ENCODE peak calls at places on chromosomes 7 and 10, in five cellular contexts. One of them, this sample, is unnamed.
A peak's percentile ranks its signal among the peaks of the same experiment; 100 is the strongest.

GRCh38 chr10:114616516-114616915 is 41.6 kb downstream of the ABLIM1 start:
- DNase-seq in mammary epithelial cell: no peak
- DNase-seq in cardiac muscle cell: no peak
- DNase-seq in cardiac fibroblast: no peak
- DNase-seq in AG09309: no peak
- DNase-seq in this sample: no peak

GRCh38 chr7:1020849-1021251 is 23.5 kb upstream of the GPR146 start:
- DNase-seq in cardiac fibroblast: no peak
- DNase-seq in mammary epithelial cell: no peak
- DNase-seq in AG09309: no peak
- DNase-seq in cardiac muscle cell: no peak
- DNase-seq in this sample: no peak

GRCh38 chr7:50653116-50653854 is 88.1 kb upstream of the DDC start:
- DNase-seq in mammary epithelial cell: no peak
- DNase-seq in cardiac fibroblast: peak; percentile 89
- DNase-seq in cardiac muscle cell: peak; percentile 89
- DNase-seq in AG09309: no peak
- DNase-seq in this sample: no peak

GRCh38 chr10:49471532-49471931 is 67.4 kb downstream of the ERCC6 start:
- DNase-seq in mammary epithelial cell: peak; percentile 8
- DNase-seq in cardiac fibroblast: no peak
- DNase-seq in cardiac muscle cell: no peak
- DNase-seq in AG09309: no peak
- DNase-seq in this sample: no peak

GRCh38 chr7:117025891-117026290 is 72.6 kb downstream of the ST7 start:
- DNase-seq in mammary epithelial cell: no peak
- DNase-seq in cardiac muscle cell: peak; percentile 34
- DNase-seq in AG09309: no peak
- DNase-seq in cardiac fibroblast: peak; percentile 65
- DNase-seq in this sample: no peak

GRCh38 chr10:10367277-10367676 is 650.4 kb upstream of the CELF2 start:
- DNase-seq in mammary epithelial cell: no peak
- DNase-seq in AG09309: no peak
- DNase-seq in cardiac fibroblast: no peak
- DNase-seq in cardiac muscle cell: no peak
- DNase-seq in this sample: no peak

GRCh38 chr7:16668049-16668858 is 22.3 kb downstream of the BZW2 start:
- DNase-seq in cardiac fibroblast: peak; percentile 100
- DNase-seq in cardiac muscle cell: peak; percentile 99
- DNase-seq in AG09309: peak; percentile 100
- DNase-seq in mammary epithelial cell: peak; percentile 99
- DNase-seq in this sample: no peak

GRCh38 chr7:134892963-134893362 is 93.3 kb upstream of the AGBL3 start:
- DNase-seq in mammary epithelial cell: no peak
- DNase-seq in AG09309: no peak
- DNase-seq in cardiac muscle cell: no peak
- DNase-seq in cardiac fibroblast: no peak
- DNase-seq in this sample: no peak

GRCh38 chr10:87860156-87860795 is 3.1 kb downstream of the KLLN start:
- DNase-seq in AG09309: peak; percentile 67
- DNase-seq in cardiac fibroblast: peak; percentile 76
- DNase-seq in mammary epithelial cell: peak; percentile 68
- DNase-seq in cardiac muscle cell: peak; percentile 59
- DNase-seq in this sample: peak; percentile 69

GRCh38 chr7:4479367-4480039 is 202.6 kb upstream of the FOXK1 start:
- DNase-seq in cardiac fibroblast: peak; percentile 79
- DNase-seq in AG09309: no peak
- DNase-seq in mammary epithelial cell: peak; percentile 55
- DNase-seq in cardiac muscle cell: peak; percentile 15
- DNase-seq in this sample: peak; percentile 37

GRCh38 chr7:116628971-116629586 is 42.9 kb upstream of the MET start:
- DNase-seq in cardiac fibroblast: peak; percentile 54
- DNase-seq in cardiac muscle cell: no peak
- DNase-seq in AG09309: no peak
- DNase-seq in mammary epithelial cell: peak; percentile 73
- DNase-seq in this sample: no peak

GRCh38 chr10:24209421-24209770 is 458 bp downstream of the KIAA1217 start:
- DNase-seq in cardiac fibroblast: peak; percentile 69
- DNase-seq in cardiac muscle cell: peak; percentile 36
- DNase-seq in AG09309: no peak
- DNase-seq in mammary epithelial cell: peak; percentile 70
- DNase-seq in this sample: peak; percentile 50

GRCh38 chr10:99685232-99686041 is 26.1 kb downstream of the ENTPD7 start:
- DNase-seq in AG09309: no peak
- DNase-seq in mammary epithelial cell: peak; percentile 96
- DNase-seq in cardiac fibroblast: no peak
- DNase-seq in cardiac muscle cell: no peak
- DNase-seq in this sample: peak; percentile 31

GRCh38 chr7:34761627-34762026 is 103.6 kb downstream of the NPSR1 start:
- DNase-seq in AG09309: no peak
- DNase-seq in cardiac muscle cell: peak; percentile 40
- DNase-seq in cardiac fibroblast: peak; percentile 18
- DNase-seq in mammary epithelial cell: no peak
- DNase-seq in this sample: no peak

GRCh38 chr10:6018422-6018821 is 41.1 kb upstream of the IL15RA start:
- DNase-seq in AG09309: no peak
- DNase-seq in cardiac muscle cell: peak; percentile 77
- DNase-seq in cardiac fibroblast: no peak
- DNase-seq in mammary epithelial cell: no peak
- DNase-seq in this sample: no peak

GRCh38 chr10:88278912-88279311 is 304.2 kb downstream of the RNLS start:
- DNase-seq in cardiac fibroblast: no peak
- DNase-seq in mammary epithelial cell: no peak
- DNase-seq in cardiac muscle cell: no peak
- DNase-seq in AG09309: no peak
- DNase-seq in this sample: no peak

GRCh38 chr10:43852644-43853214 is 204.0 kb upstream of the ZNF32 start:
- DNase-seq in mammary epithelial cell: no peak
- DNase-seq in AG09309: no peak
- DNase-seq in cardiac muscle cell: no peak
- DNase-seq in cardiac fibroblast: no peak
- DNase-seq in this sample: no peak

GRCh38 chr10:48821692-48822091 is 117.9 kb downstream of the LRRC18 start:
- DNase-seq in AG09309: no peak
- DNase-seq in cardiac muscle cell: no peak
- DNase-seq in mammary epithelial cell: peak; percentile 73
- DNase-seq in cardiac fibroblast: no peak
- DNase-seq in this sample: no peak

GRCh38 chr7:16365177-16365576 is 56.2 kb downstream of the CRPPA start:
- DNase-seq in AG09309: no peak
- DNase-seq in cardiac muscle cell: no peak
- DNase-seq in mammary epithelial cell: peak; percentile 18
- DNase-seq in cardiac fibroblast: no peak
- DNase-seq in this sample: no peak

GRCh38 chr7:76282344-76283253 is 19.9 kb upstream of the HSPB1 start:
- DNase-seq in AG09309: no peak
- DNase-seq in cardiac fibroblast: no peak
- DNase-seq in mammary epithelial cell: no peak
- DNase-seq in cardiac muscle cell: peak; percentile 38
- DNase-seq in this sample: no peak

GRCh38 chr10:34687434-34688205 is 127.5 kb downstream of the PARD3 start:
- DNase-seq in cardiac fibroblast: peak; percentile 57
- DNase-seq in mammary epithelial cell: no peak
- DNase-seq in AG09309: no peak
- DNase-seq in cardiac muscle cell: peak; percentile 34
- DNase-seq in this sample: no peak

GRCh38 chr10:79068562-79069324 is at the start of gene ZMIZ1:
- DNase-seq in AG09309: peak; percentile 82
- DNase-seq in cardiac fibroblast: peak; percentile 95
- DNase-seq in mammary epithelial cell: peak; percentile 89
- DNase-seq in cardiac muscle cell: peak; percentile 94
- DNase-seq in this sample: peak; percentile 91

GRCh38 chr7:158164101-158165095 is 423.2 kb downstream of the PTPRN2 start:
- DNase-seq in cardiac fibroblast: no peak
- DNase-seq in cardiac muscle cell: no peak
- DNase-seq in mammary epithelial cell: no peak
- DNase-seq in AG09309: no peak
- DNase-seq in this sample: no peak

GRCh38 chr10:11742009-11742778 is at the start of gene ECHDC3:
- DNase-seq in AG09309: no peak
- DNase-seq in cardiac fibroblast: peak; percentile 36
- DNase-seq in cardiac muscle cell: peak; percentile 60
- DNase-seq in mammary epithelial cell: peak; percentile 19
- DNase-seq in this sample: peak; percentile 92

GRCh38 chr10:125113661-125114388 is 46.5 kb downstream of the CTBP2 start:
- DNase-seq in cardiac fibroblast: peak; percentile 65
- DNase-seq in cardiac muscle cell: peak; percentile 51
- DNase-seq in mammary epithelial cell: peak; percentile 48
- DNase-seq in AG09309: peak; percentile 17
- DNase-seq in this sample: no peak

GRCh38 chr10:128050117-128050516 is 76.1 kb downstream of the MKI67 start:
- DNase-seq in cardiac fibroblast: no peak
- DNase-seq in cardiac muscle cell: no peak
- DNase-seq in mammary epithelial cell: no peak
- DNase-seq in AG09309: no peak
- DNase-seq in this sample: no peak

GRCh38 chr7:150934045-150934766 is 43.9 kb downstream of the KCNH2 start:
- DNase-seq in cardiac fibroblast: no peak
- DNase-seq in mammary epithelial cell: no peak
- DNase-seq in cardiac muscle cell: no peak
- DNase-seq in AG09309: no peak
- DNase-seq in this sample: no peak

GRCh38 chr10:61463035-61463909 is 10.1 kb upstream of the TMEM26 start:
- DNase-seq in AG09309: peak; percentile 80
- DNase-seq in cardiac fibroblast: peak; percentile 77
- DNase-seq in mammary epithelial cell: no peak
- DNase-seq in cardiac muscle cell: peak; percentile 72
- DNase-seq in this sample: no peak

GRCh38 chr7:31069880-31070555 is 17.9 kb downstream of the ADCYAP1R1 start:
- DNase-seq in cardiac fibroblast: no peak
- DNase-seq in mammary epithelial cell: no peak
- DNase-seq in cardiac muscle cell: no peak
- DNase-seq in AG09309: no peak
- DNase-seq in this sample: no peak

GRCh38 chr10:92850186-92850585 is 1.9 kb downstream of the EXOC6 start:
- DNase-seq in cardiac fibroblast: no peak
- DNase-seq in mammary epithelial cell: no peak
- DNase-seq in cardiac muscle cell: no peak
- DNase-seq in AG09309: no peak
- DNase-seq in this sample: no peak

GRCh38 chr7:81725496-81726117 is 44.2 kb downstream of the HGF start:
- DNase-seq in mammary epithelial cell: no peak
- DNase-seq in cardiac fibroblast: peak; percentile 94
- DNase-seq in cardiac muscle cell: peak; percentile 75
- DNase-seq in AG09309: peak; percentile 61
- DNase-seq in this sample: no peak

GRCh38 chr10:3131098-3131497 is 41.5 kb downstream of the PITRM1 start:
- DNase-seq in cardiac muscle cell: peak; percentile 21
- DNase-seq in AG09309: no peak
- DNase-seq in mammary epithelial cell: peak; percentile 60
- DNase-seq in cardiac fibroblast: peak; percentile 68
- DNase-seq in this sample: no peak

GRCh38 chr10:132627736-132628512 is 90.3 kb downstream of the INPP5A start:
- DNase-seq in cardiac fibroblast: peak; percentile 32
- DNase-seq in mammary epithelial cell: no peak
- DNase-seq in AG09309: no peak
- DNase-seq in cardiac muscle cell: peak; percentile 82
- DNase-seq in this sample: no peak

GRCh38 chr10:246431-246830 is 111.2 kb downstream of the ZMYND11 start:
- DNase-seq in mammary epithelial cell: no peak
- DNase-seq in AG09309: no peak
- DNase-seq in cardiac muscle cell: no peak
- DNase-seq in cardiac fibroblast: no peak
- DNase-seq in this sample: no peak

GRCh38 chr7:1112109-1112508 is 24.2 kb downstream of the GPER1 start:
- DNase-seq in cardiac fibroblast: no peak
- DNase-seq in cardiac muscle cell: peak; percentile 17
- DNase-seq in mammary epithelial cell: no peak
- DNase-seq in AG09309: no peak
- DNase-seq in this sample: no peak

DNA sequence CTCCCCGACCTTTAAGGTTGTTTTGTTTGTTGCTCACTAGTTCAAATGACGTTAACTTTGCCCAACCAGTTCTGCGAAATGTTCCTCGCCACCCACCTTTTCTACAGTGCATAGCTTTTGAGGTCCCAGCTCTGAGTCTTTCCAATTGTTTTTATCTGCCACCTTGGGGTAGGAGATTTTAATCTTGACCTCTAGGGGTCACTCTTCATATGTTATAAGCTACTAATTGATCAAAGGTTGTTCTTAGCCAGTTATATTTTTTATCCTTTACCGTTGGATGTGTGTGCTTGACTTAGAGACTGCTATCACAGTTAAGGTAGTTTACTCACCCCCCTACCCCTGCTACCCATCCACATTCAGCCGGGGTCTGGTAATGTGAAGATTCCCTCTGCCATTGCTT is 372.4 kb downstream of the SUGCT start:
- DNase-seq in AG09309: no peak
- DNase-seq in mammary epithelial cell: peak; percentile 17
- DNase-seq in cardiac muscle cell: no peak
- DNase-seq in cardiac fibroblast: peak; percentile 40
- DNase-seq in this sample: peak; percentile 16
- TF ChIP-seq CTCF in AG09309: no peak
- TF ChIP-seq CTCF in mammary epithelial cell: peak; percentile 43
- TF ChIP-seq CTCF in cardiac muscle cell: peak; percentile 5
- TF ChIP-seq CTCF in cardiac fibroblast: no peak
- TF ChIP-seq CTCF in this sample: peak; percentile 18

GRCh38 chr10:103582331-103583123 is 89.0 kb downstream of the NEURL1 start:
- DNase-seq in cardiac fibroblast: no peak
- DNase-seq in mammary epithelial cell: no peak
- DNase-seq in cardiac muscle cell: no peak
- DNase-seq in AG09309: no peak
- DNase-seq in this sample: no peak
- TF ChIP-seq CTCF in cardiac fibroblast: no peak
- TF ChIP-seq CTCF in mammary epithelial cell: no peak
- TF ChIP-seq CTCF in cardiac muscle cell: no peak
- TF ChIP-seq CTCF in AG09309: no peak
- TF ChIP-seq CTCF in this sample: no peak

GRCh38 chr10:117318909-117319308 is 56.3 kb downstream of the PDZD8 start:
- DNase-seq in cardiac muscle cell: peak; percentile 25
- DNase-seq in AG09309: no peak
- DNase-seq in mammary epithelial cell: no peak
- DNase-seq in cardiac fibroblast: peak; percentile 29
- DNase-seq in this sample: no peak
- TF ChIP-seq CTCF in cardiac muscle cell: peak; percentile 50
- TF ChIP-seq CTCF in AG09309: peak; percentile 30
- TF ChIP-seq CTCF in mammary epithelial cell: peak; percentile 42
- TF ChIP-seq CTCF in cardiac fibroblast: peak; percentile 28
- TF ChIP-seq CTCF in this sample: no peak

GRCh38 chr10:77082601-77083252 is 554.9 kb downstream of the KCNMA1 start:
- DNase-seq in cardiac muscle cell: no peak
- DNase-seq in mammary epithelial cell: no peak
- DNase-seq in AG09309: no peak
- DNase-seq in cardiac fibroblast: no peak
- DNase-seq in this sample: no peak
- TF ChIP-seq CTCF in cardiac muscle cell: peak; percentile 5
- TF ChIP-seq CTCF in mammary epithelial cell: no peak
- TF ChIP-seq CTCF in AG09309: no peak
- TF ChIP-seq CTCF in cardiac fibroblast: no peak
- TF ChIP-seq CTCF in this sample: no peak

GRCh38 chr10:84429926-84430520 is 101.6 kb downstream of the CCSER2 start:
- DNase-seq in cardiac fibroblast: peak; percentile 74
- DNase-seq in mammary epithelial cell: peak; percentile 61
- DNase-seq in cardiac muscle cell: peak; percentile 62
- DNase-seq in AG09309: no peak
- DNase-seq in this sample: peak; percentile 48
- TF ChIP-seq CTCF in cardiac fibroblast: peak; percentile 81
- TF ChIP-seq CTCF in mammary epithelial cell: peak; percentile 85
- TF ChIP-seq CTCF in cardiac muscle cell: peak; percentile 86
- TF ChIP-seq CTCF in AG09309: peak; percentile 69
- TF ChIP-seq CTCF in this sample: peak; percentile 62

This sample was measured in GM13976.